ENCODE peak calls at places on chromosomes 11 and 22, in six cellular contexts. One of them, this sample, is unnamed.

GRCh38 chr11:133041928-133042890 is 490.1 kb downstream of the OPCML start:
- DNase-seq in OCI-LY7: no peak
- DNase-seq in fibroblast of lung: peak
- DNase-seq in colonic mucosa: no peak
- DNase-seq in CD8-positive, alpha-beta memory T cell: no peak
- DNase-seq in right cardiac atrium: no peak
- DNase-seq in this sample: no peak

GRCh38 chr22:40031766-40032470 is 37.2 kb downstream of the FAM83F start:
- DNase-seq in OCI-LY7: no peak
- DNase-seq in CD8-positive, alpha-beta memory T cell: no peak
- DNase-seq in colonic mucosa: no peak
- DNase-seq in right cardiac atrium: no peak
- DNase-seq in fibroblast of lung: no peak
- DNase-seq in this sample: no peak

GRCh38 chr11:74683279-74683871 is 47.9 kb downstream of the CHRDL2 start:
- DNase-seq in right cardiac atrium: peak
- DNase-seq in colonic mucosa: no peak
- DNase-seq in fibroblast of lung: no peak
- DNase-seq in OCI-LY7: no peak
- DNase-seq in CD8-positive, alpha-beta memory T cell: no peak
- DNase-seq in this sample: peak

GRCh38 chr11:16126361-16126760 is 230.0 kb downstream of the SOX6 start:
- DNase-seq in right cardiac atrium: no peak
- DNase-seq in fibroblast of lung: peak
- DNase-seq in CD8-positive, alpha-beta memory T cell: no peak
- DNase-seq in colonic mucosa: no peak
- DNase-seq in OCI-LY7: no peak
- DNase-seq in this sample: no peak

GRCh38 chr11:104005234-104005855 is 31.1 kb upstream of the DDI1 start:
- DNase-seq in colonic mucosa: no peak
- DNase-seq in CD8-positive, alpha-beta memory T cell: no peak
- DNase-seq in fibroblast of lung: peak
- DNase-seq in OCI-LY7: no peak
- DNase-seq in right cardiac atrium: no peak
- DNase-seq in this sample: no peak

GRCh38 chr11:9219115-9219514 is 46.0 kb downstream of the DENND5A start:
- DNase-seq in colonic mucosa: no peak
- DNase-seq in fibroblast of lung: peak
- DNase-seq in right cardiac atrium: no peak
- DNase-seq in OCI-LY7: no peak
- DNase-seq in CD8-positive, alpha-beta memory T cell: no peak
- DNase-seq in this sample: peak

GRCh38 chr22:27949421-27949820 is 30.4 kb upstream of the PITPNB start:
- DNase-seq in right cardiac atrium: no peak
- DNase-seq in OCI-LY7: no peak
- DNase-seq in fibroblast of lung: no peak
- DNase-seq in colonic mucosa: no peak
- DNase-seq in CD8-positive, alpha-beta memory T cell: no peak
- DNase-seq in this sample: no peak

GRCh38 chr11:798093-798713 is at the start of gene SLC25A22:
- DNase-seq in fibroblast of lung: peak
- DNase-seq in colonic mucosa: peak
- DNase-seq in right cardiac atrium: peak
- DNase-seq in CD8-positive, alpha-beta memory T cell: peak
- DNase-seq in OCI-LY7: peak
- DNase-seq in this sample: peak

GRCh38 chr11:47886096-47886495 is 37.9 kb upstream of the NUP160 start:
- DNase-seq in colonic mucosa: peak
- DNase-seq in CD8-positive, alpha-beta memory T cell: no peak
- DNase-seq in OCI-LY7: no peak
- DNase-seq in fibroblast of lung: peak
- DNase-seq in right cardiac atrium: no peak
- DNase-seq in this sample: no peak

GRCh38 chr11:131025020-131025419 is 108.7 kb upstream of the SNX19 start:
- DNase-seq in CD8-positive, alpha-beta memory T cell: no peak
- DNase-seq in colonic mucosa: no peak
- DNase-seq in right cardiac atrium: no peak
- DNase-seq in OCI-LY7: peak
- DNase-seq in fibroblast of lung: peak
- DNase-seq in this sample: peak

GRCh38 chr11:109075976-109076375 is 346.0 kb upstream of the C11orf87 start:
- DNase-seq in fibroblast of lung: no peak
- DNase-seq in right cardiac atrium: peak
- DNase-seq in colonic mucosa: no peak
- DNase-seq in CD8-positive, alpha-beta memory T cell: no peak
- DNase-seq in OCI-LY7: no peak
- DNase-seq in this sample: no peak

GRCh38 chr22:21832291-21833290 is 34.9 kb downstream of the MAPK1 start:
- DNase-seq in fibroblast of lung: no peak
- DNase-seq in right cardiac atrium: no peak
- DNase-seq in CD8-positive, alpha-beta memory T cell: no peak
- DNase-seq in colonic mucosa: no peak
- DNase-seq in OCI-LY7: peak
- DNase-seq in this sample: peak

GRCh38 chr22:28220626-28221363 is 301.7 kb upstream of the PITPNB start:
- DNase-seq in colonic mucosa: no peak
- DNase-seq in fibroblast of lung: no peak
- DNase-seq in right cardiac atrium: no peak
- DNase-seq in CD8-positive, alpha-beta memory T cell: no peak
- DNase-seq in OCI-LY7: no peak
- DNase-seq in this sample: no peak

GRCh38 chr11:94281321-94281720 is 23.1 kb upstream of the IZUMO1R start:
- DNase-seq in CD8-positive, alpha-beta memory T cell: no peak
- DNase-seq in colonic mucosa: no peak
- DNase-seq in right cardiac atrium: no peak
- DNase-seq in fibroblast of lung: no peak
- DNase-seq in OCI-LY7: no peak
- DNase-seq in this sample: no peak

DNA sequence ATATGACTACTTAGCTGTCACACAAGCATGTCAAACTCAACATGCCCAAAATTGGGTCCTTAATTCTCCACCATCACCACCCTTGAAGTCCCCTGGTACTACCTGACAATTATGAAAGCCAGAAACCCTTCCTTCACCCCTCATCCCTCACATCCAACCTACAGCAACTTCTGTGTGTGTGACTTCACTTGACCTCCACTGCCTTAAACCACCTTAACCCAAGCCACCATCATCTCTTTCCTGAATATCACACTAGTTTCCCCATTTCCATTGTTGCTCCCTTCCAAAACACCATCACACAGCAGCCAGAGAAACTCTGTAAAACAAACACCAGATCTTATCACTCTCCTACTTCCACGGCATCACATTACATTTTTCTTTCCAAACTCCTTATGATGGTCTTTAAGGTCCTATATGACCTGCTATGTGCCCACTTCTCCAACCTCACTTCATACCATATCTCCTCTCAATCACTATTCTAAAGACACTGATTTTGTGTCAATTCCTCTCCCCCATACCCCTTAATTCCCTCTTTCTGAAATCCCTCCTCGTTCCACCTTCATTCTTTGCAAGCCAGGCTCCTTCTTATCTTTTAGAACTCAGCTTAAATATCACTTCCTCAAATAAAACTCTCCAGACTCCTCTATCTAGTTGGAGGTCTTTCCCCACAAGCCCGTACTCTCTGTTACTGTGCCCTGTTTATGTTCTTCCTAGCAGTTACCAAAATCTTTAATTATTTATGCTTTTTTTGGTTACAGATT is 124.9 kb downstream of the RBFOX2 start:
- DNase-seq in colonic mucosa: no peak
- DNase-seq in fibroblast of lung: no peak
- DNase-seq in CD8-positive, alpha-beta memory T cell: no peak
- DNase-seq in OCI-LY7: no peak
- DNase-seq in right cardiac atrium: no peak
- DNase-seq in this sample: no peak
- H3K4me3 ChIP-seq in colonic mucosa: no peak
- H3K4me3 ChIP-seq in fibroblast of lung: no peak
- H3K4me3 ChIP-seq in CD8-positive, alpha-beta memory T cell: no peak
- H3K4me3 ChIP-seq in OCI-LY7: peak
- H3K4me3 ChIP-seq in right cardiac atrium: no peak
- H3K4me3 ChIP-seq in this sample: peak

DNA sequence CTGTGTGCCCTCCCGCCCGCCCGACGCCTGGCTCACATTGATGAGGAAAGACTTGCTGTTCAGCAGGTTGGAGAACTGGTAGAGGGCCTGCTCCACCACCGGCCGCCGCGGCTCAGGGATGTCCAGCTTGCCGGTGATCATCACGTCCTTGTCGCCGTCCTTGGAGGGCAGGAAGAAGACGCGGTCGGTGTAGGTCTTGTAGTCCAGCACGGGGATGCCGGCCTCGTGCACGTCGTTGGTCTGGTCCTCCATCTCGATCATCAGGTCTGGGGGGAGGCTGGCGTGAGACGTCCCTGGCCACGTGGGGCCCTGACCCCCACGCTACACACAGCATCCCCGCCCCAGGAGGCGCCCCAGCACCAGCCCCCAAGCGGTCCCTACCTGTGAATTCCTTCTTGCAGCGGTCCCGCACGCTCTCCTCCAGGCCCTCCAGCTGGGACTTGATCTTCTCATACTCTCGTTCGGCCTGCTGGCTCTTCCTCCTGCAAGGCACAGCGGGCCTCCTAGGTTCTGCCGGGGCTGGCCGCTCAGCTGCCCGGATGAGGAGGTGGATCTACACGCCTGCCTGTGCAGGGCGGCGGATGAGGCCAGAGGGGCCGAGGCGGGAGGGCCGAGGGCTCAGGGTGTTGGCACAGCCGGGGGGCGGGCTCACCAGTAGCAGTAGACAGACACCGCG is 10.7 kb upstream of the MAPK11 start:
- DNase-seq in OCI-LY7: no peak
- DNase-seq in colonic mucosa: no peak
- DNase-seq in CD8-positive, alpha-beta memory T cell: no peak
- DNase-seq in right cardiac atrium: no peak
- DNase-seq in fibroblast of lung: no peak
- DNase-seq in this sample: no peak
- H3K27ac ChIP-seq in OCI-LY7: no peak
- H3K27ac ChIP-seq in colonic mucosa: no peak
- H3K27ac ChIP-seq in CD8-positive, alpha-beta memory T cell: no peak
- H3K27ac ChIP-seq in right cardiac atrium: no peak
- H3K27ac ChIP-seq in fibroblast of lung: no peak
- H3K27ac ChIP-seq in this sample: no peak

GRCh38 chr22:32806296-32806695 is 4.8 kb downstream of the TIMP3 start:
- DNase-seq in CD8-positive, alpha-beta memory T cell: no peak
- DNase-seq in right cardiac atrium: no peak
- DNase-seq in OCI-LY7: no peak
- DNase-seq in colonic mucosa: no peak
- DNase-seq in fibroblast of lung: no peak
- DNase-seq in this sample: no peak

GRCh38 chr22:32805586-32805881 is 4.0 kb downstream of the TIMP3 start:
- DNase-seq in colonic mucosa: no peak
- DNase-seq in fibroblast of lung: no peak
- DNase-seq in OCI-LY7: no peak
- DNase-seq in CD8-positive, alpha-beta memory T cell: no peak
- DNase-seq in right cardiac atrium: no peak
- DNase-seq in this sample: no peak

GRCh38 chr22:32803020-32803758 is 1.7 kb downstream of the TIMP3 start:
- DNase-seq in right cardiac atrium: peak
- DNase-seq in CD8-positive, alpha-beta memory T cell: no peak
- DNase-seq in colonic mucosa: no peak
- DNase-seq in fibroblast of lung: peak
- DNase-seq in OCI-LY7: no peak
- DNase-seq in this sample: peak

GRCh38 chr22:32804036-32804435 is 2.5 kb downstream of the TIMP3 start:
- DNase-seq in CD8-positive, alpha-beta memory T cell: no peak
- DNase-seq in fibroblast of lung: peak
- DNase-seq in colonic mucosa: no peak
- DNase-seq in right cardiac atrium: peak
- DNase-seq in OCI-LY7: no peak
- DNase-seq in this sample: no peak

DNA sequence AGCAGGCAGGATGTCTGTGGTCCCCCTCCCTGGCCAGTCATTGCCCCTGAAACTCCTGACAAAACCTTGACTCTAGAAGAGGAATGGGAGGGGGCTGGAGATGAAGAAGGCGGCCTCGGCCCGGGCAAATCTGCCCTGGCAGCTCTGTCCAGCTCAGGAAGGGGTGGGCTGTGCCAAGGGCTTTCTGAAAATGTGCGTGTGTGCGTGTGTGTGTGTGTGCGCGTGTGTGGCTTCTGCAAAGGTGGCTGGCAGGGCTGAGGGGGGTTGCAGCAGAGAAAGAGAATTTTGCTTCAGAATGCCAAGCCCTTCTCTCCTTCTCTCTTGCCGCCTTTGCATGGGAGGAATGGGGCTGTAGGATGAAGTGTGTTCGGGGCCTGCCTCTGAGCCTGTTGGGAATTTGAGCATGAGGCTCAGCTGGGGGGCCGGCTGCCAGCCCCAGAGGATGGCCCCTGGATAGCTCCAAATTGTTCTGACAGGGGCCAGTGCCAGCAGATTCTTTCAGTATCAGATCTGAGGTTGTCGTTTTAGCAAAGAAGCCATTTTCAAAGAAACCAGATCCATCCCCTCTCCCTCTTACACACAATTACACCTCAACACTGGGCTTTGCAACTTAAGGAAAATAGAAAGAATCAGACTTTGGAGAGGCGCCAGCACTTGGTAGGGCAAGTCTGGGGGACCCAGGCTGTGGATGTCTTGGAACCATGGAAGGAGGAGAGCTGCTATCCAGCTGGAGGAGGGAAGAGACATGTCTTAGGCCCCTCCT is 3.5 kb downstream of the TIMP3 start:
- DNase-seq in colonic mucosa: no peak
- DNase-seq in fibroblast of lung: peak
- DNase-seq in OCI-LY7: no peak
- DNase-seq in right cardiac atrium: peak
- DNase-seq in CD8-positive, alpha-beta memory T cell: no peak
- DNase-seq in this sample: no peak
- H3K4me3 ChIP-seq in colonic mucosa: no peak
- H3K4me3 ChIP-seq in fibroblast of lung: peak
- H3K4me3 ChIP-seq in OCI-LY7: no peak
- H3K4me3 ChIP-seq in right cardiac atrium: peak
- H3K4me3 ChIP-seq in CD8-positive, alpha-beta memory T cell: no peak
- H3K4me3 ChIP-seq in this sample: no peak

DNA sequence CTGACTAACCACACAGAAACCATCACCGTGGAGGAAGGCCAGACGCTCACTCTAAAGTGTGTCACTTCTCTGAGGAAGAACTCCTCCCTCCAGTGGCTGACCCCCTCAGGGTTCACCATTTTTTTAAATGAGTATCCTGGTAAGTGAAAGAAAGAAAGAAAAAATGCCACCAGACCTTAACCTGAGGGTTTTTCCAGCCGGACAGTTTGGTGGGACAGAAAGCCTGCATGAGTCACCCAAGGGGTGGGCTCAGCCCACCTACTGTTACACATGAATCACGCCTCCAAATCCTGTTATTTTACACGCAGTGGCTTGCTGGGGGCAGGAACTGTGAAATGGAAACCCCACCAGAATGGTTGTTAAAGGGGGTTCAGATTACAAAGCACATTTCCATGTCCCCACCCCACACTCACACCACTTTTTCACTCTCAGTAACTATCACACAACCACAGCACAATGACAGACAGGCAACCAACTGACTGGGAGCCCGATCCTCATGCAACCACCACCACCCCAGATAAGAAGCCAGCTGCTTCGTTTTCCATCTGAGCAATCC is 11.9 kb downstream of the CRTAM start:
- DNase-seq in colonic mucosa: no peak
- DNase-seq in OCI-LY7: no peak
- DNase-seq in CD8-positive, alpha-beta memory T cell: peak
- DNase-seq in fibroblast of lung: peak
- DNase-seq in right cardiac atrium: no peak
- DNase-seq in this sample: peak
- H3K27ac ChIP-seq in colonic mucosa: no peak
- H3K27ac ChIP-seq in OCI-LY7: no peak
- H3K27ac ChIP-seq in CD8-positive, alpha-beta memory T cell: peak
- H3K27ac ChIP-seq in fibroblast of lung: no peak
- H3K27ac ChIP-seq in right cardiac atrium: no peak
- H3K27ac ChIP-seq in this sample: no peak

GRCh38 chr22:37674248-37674647 is 1.2 kb upstream of the LGALS1 start:
- DNase-seq in colonic mucosa: no peak
- DNase-seq in right cardiac atrium: no peak
- DNase-seq in OCI-LY7: no peak
- DNase-seq in CD8-positive, alpha-beta memory T cell: no peak
- DNase-seq in fibroblast of lung: no peak
- DNase-seq in this sample: no peak
- H3K4me3 ChIP-seq in colonic mucosa: no peak
- H3K4me3 ChIP-seq in right cardiac atrium: no peak
- H3K4me3 ChIP-seq in OCI-LY7: no peak
- H3K4me3 ChIP-seq in CD8-positive, alpha-beta memory T cell: no peak
- H3K4me3 ChIP-seq in fibroblast of lung: no peak
- H3K4me3 ChIP-seq in this sample: no peak

This sample was measured in endodermal cell.